ENCODE peak calls at places on chromosomes 13 and 19, in ten cellular contexts. One of them, this sample, is unnamed.
A peak's percentile ranks its signal among the peaks of the same experiment; 100 is the strongest.

GRCh38 chr19:13537454-13537853 is 31.2 kb upstream of the CACNA1A start:
- DNase-seq in fibroblast of lung: no peak
- DNase-seq in brain microvascular endothelial cell: no peak
- DNase-seq in CD8-positive, alpha-beta memory T cell: no peak
- DNase-seq in pancreas: no peak
- DNase-seq in upper lobe of left lung: no peak
- DNase-seq in transverse colon: no peak
- DNase-seq in neuronal stem cell: no peak
- DNase-seq in adrenal gland: no peak
- DNase-seq in tibial artery: no peak
- DNase-seq in this sample: no peak

GRCh38 chr13:46676378-46676725 is 120.6 kb downstream of the ESD start:
- DNase-seq in fibroblast of lung: no peak
- DNase-seq in brain microvascular endothelial cell: no peak
- DNase-seq in CD8-positive, alpha-beta memory T cell: no peak
- DNase-seq in pancreas: no peak
- DNase-seq in upper lobe of left lung: no peak
- DNase-seq in transverse colon: no peak
- DNase-seq in neuronal stem cell: no peak
- DNase-seq in adrenal gland: no peak
- DNase-seq in tibial artery: no peak
- DNase-seq in this sample: no peak

GRCh38 chr13:52411629-52412028 is 5.7 kb upstream of the THSD1 start:
- DNase-seq in fibroblast of lung: peak; percentile 92
- DNase-seq in brain microvascular endothelial cell: peak; percentile 36
- DNase-seq in CD8-positive, alpha-beta memory T cell: no peak
- DNase-seq in pancreas: no peak
- DNase-seq in upper lobe of left lung: no peak
- DNase-seq in transverse colon: no peak
- DNase-seq in neuronal stem cell: no peak
- DNase-seq in adrenal gland: no peak
- DNase-seq in tibial artery: no peak
- DNase-seq in this sample: no peak

GRCh38 chr13:89457977-89458376 is 1786.8 kb downstream of the SLITRK5 start:
- DNase-seq in fibroblast of lung: peak; percentile 55
- DNase-seq in brain microvascular endothelial cell: peak; percentile 23
- DNase-seq in CD8-positive, alpha-beta memory T cell: no peak
- DNase-seq in pancreas: no peak
- DNase-seq in upper lobe of left lung: no peak
- DNase-seq in transverse colon: no peak
- DNase-seq in neuronal stem cell: no peak
- DNase-seq in adrenal gland: no peak
- DNase-seq in tibial artery: no peak
- DNase-seq in this sample: no peak

GRCh38 chr19:38792250-38793111 is 3.5 kb downstream of the LGALS7B start:
- DNase-seq in fibroblast of lung: peak; percentile 14
- DNase-seq in brain microvascular endothelial cell: no peak
- DNase-seq in CD8-positive, alpha-beta memory T cell: no peak
- DNase-seq in pancreas: no peak
- DNase-seq in upper lobe of left lung: peak; percentile 90
- DNase-seq in transverse colon: peak; percentile 64
- DNase-seq in neuronal stem cell: no peak
- DNase-seq in adrenal gland: peak; percentile 37
- DNase-seq in tibial artery: no peak
- DNase-seq in this sample: no peak

GRCh38 chr13:102556806-102557205 is 40.0 kb upstream of the TPP2 start:
- DNase-seq in fibroblast of lung: peak; percentile 7
- DNase-seq in brain microvascular endothelial cell: no peak
- DNase-seq in CD8-positive, alpha-beta memory T cell: no peak
- DNase-seq in pancreas: no peak
- DNase-seq in upper lobe of left lung: no peak
- DNase-seq in transverse colon: no peak
- DNase-seq in neuronal stem cell: no peak
- DNase-seq in adrenal gland: no peak
- DNase-seq in tibial artery: no peak
- DNase-seq in this sample: no peak

GRCh38 chr13:51370116-51370515 is 30.6 kb downstream of the SERPINE3 start:
- DNase-seq in fibroblast of lung: peak; percentile 68
- DNase-seq in brain microvascular endothelial cell: peak; percentile 3
- DNase-seq in CD8-positive, alpha-beta memory T cell: no peak
- DNase-seq in pancreas: no peak
- DNase-seq in upper lobe of left lung: no peak
- DNase-seq in transverse colon: no peak
- DNase-seq in neuronal stem cell: no peak
- DNase-seq in adrenal gland: no peak
- DNase-seq in tibial artery: no peak
- DNase-seq in this sample: no peak

GRCh38 chr13:113209880-113210421 is 538 bp downstream of the CUL4A start:
- DNase-seq in fibroblast of lung: peak; percentile 60
- DNase-seq in brain microvascular endothelial cell: peak; percentile 20
- DNase-seq in CD8-positive, alpha-beta memory T cell: peak; percentile 67
- DNase-seq in pancreas: peak; percentile 89
- DNase-seq in upper lobe of left lung: peak; percentile 93
- DNase-seq in transverse colon: peak; percentile 76
- DNase-seq in neuronal stem cell: peak; percentile 47
- DNase-seq in adrenal gland: peak; percentile 70
- DNase-seq in tibial artery: peak; percentile 72
- DNase-seq in this sample: peak; percentile 42

GRCh38 chr13:37870895-37871550 is 1.5 kb upstream of the TRPC4 start:
- DNase-seq in fibroblast of lung: peak; percentile 82
- DNase-seq in brain microvascular endothelial cell: peak; percentile 61
- DNase-seq in CD8-positive, alpha-beta memory T cell: no peak
- DNase-seq in pancreas: no peak
- DNase-seq in upper lobe of left lung: no peak
- DNase-seq in transverse colon: no peak
- DNase-seq in neuronal stem cell: no peak
- DNase-seq in adrenal gland: no peak
- DNase-seq in tibial artery: no peak
- DNase-seq in this sample: no peak

GRCh38 chr13:74761794-74762193 is 627.6 kb upstream of the KLF12 start:
- DNase-seq in fibroblast of lung: no peak
- DNase-seq in brain microvascular endothelial cell: peak; percentile 13
- DNase-seq in CD8-positive, alpha-beta memory T cell: no peak
- DNase-seq in pancreas: no peak
- DNase-seq in upper lobe of left lung: no peak
- DNase-seq in transverse colon: no peak
- DNase-seq in neuronal stem cell: no peak
- DNase-seq in adrenal gland: no peak
- DNase-seq in tibial artery: no peak
- DNase-seq in this sample: no peak

DNA sequence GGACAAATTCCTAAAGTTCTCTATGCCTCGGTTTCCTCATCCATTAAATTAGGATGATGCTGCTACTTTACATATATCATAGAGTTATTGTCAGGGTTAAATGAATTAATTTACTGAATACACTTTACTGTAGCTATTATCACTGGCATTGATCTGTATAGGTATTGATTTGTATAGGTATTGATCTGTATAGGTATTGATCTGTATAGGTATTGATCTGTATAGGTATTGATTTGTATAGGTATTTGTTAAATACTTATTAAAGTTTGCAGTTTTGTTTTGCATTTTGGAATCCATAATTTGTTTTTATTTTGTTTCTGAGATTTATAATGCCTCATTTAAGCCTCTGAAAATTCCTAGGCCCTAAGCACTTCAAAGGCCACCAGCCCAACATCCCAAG is 2.4 kb upstream of the PPP2R1A start:
- DNase-seq in fibroblast of lung: no peak
- DNase-seq in brain microvascular endothelial cell: no peak
- DNase-seq in CD8-positive, alpha-beta memory T cell: no peak
- DNase-seq in pancreas: no peak
- DNase-seq in upper lobe of left lung: no peak
- DNase-seq in transverse colon: no peak
- DNase-seq in neuronal stem cell: no peak
- DNase-seq in adrenal gland: no peak
- DNase-seq in tibial artery: no peak
- DNase-seq in this sample: no peak
- H3K27ac ChIP-seq in fibroblast of lung: no peak overlapping the region
- H3K27ac ChIP-seq in brain microvascular endothelial cell: no peak overlapping the region
- H3K27ac ChIP-seq in CD8-positive, alpha-beta memory T cell: no peak overlapping the region
- H3K27ac ChIP-seq in pancreas: no peak overlapping the region
- H3K27ac ChIP-seq in upper lobe of left lung: no peak overlapping the region
- H3K27ac ChIP-seq in transverse colon: no peak overlapping the region
- H3K27ac ChIP-seq in neuronal stem cell: no peak overlapping the region
- H3K27ac ChIP-seq in adrenal gland: no peak overlapping the region
- H3K27ac ChIP-seq in tibial artery: no peak overlapping the region
- H3K27ac ChIP-seq in this sample: no peak overlapping the region

GRCh38 chr13:97255515-97255999 is 33.4 kb downstream of the MBNL2 start:
- DNase-seq in fibroblast of lung: peak; percentile 65
- DNase-seq in brain microvascular endothelial cell: no peak
- DNase-seq in CD8-positive, alpha-beta memory T cell: no peak
- DNase-seq in pancreas: no peak
- DNase-seq in upper lobe of left lung: no peak
- DNase-seq in transverse colon: no peak
- DNase-seq in neuronal stem cell: no peak
- DNase-seq in adrenal gland: no peak
- DNase-seq in tibial artery: no peak
- DNase-seq in this sample: no peak
- H3K27ac ChIP-seq in fibroblast of lung: peak overlapping the region; percentile 96
- H3K27ac ChIP-seq in brain microvascular endothelial cell: peak overlapping the region; percentile 98
- H3K27ac ChIP-seq in CD8-positive, alpha-beta memory T cell: no peak overlapping the region
- H3K27ac ChIP-seq in pancreas: no peak overlapping the region
- H3K27ac ChIP-seq in upper lobe of left lung: peak overlapping the region; percentile 43
- H3K27ac ChIP-seq in transverse colon: peak overlapping the region; percentile 63
- H3K27ac ChIP-seq in neuronal stem cell: no peak overlapping the region
- H3K27ac ChIP-seq in adrenal gland: peak overlapping the region; percentile 87
- H3K27ac ChIP-seq in tibial artery: peak overlapping the region; percentile 68
- H3K27ac ChIP-seq in this sample: no peak overlapping the region

DNA sequence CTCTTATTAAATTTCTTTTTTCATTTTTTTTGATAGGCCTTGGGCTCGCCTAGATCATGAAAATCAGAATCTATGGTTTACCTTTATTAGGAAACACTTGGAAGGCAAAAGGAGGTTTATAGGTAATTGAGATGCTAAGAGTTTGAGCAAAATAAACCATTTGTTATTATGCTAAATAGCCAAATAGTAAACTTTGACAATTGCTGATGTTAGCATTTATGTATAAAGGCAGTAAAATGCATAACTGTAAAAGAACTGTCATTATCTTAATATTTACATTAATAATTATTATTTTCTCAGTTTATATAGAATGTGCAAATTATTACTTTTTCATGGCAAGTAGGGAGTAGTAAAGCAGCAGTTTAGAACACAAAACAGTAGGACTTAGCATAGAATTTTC is 1737.9 kb upstream of the PRR20A start:
- DNase-seq in fibroblast of lung: no peak
- DNase-seq in brain microvascular endothelial cell: no peak
- DNase-seq in CD8-positive, alpha-beta memory T cell: no peak
- DNase-seq in pancreas: no peak
- DNase-seq in upper lobe of left lung: no peak
- DNase-seq in transverse colon: no peak
- DNase-seq in neuronal stem cell: no peak
- DNase-seq in adrenal gland: no peak
- DNase-seq in tibial artery: no peak
- DNase-seq in this sample: no peak
- H3K27ac ChIP-seq in fibroblast of lung: no peak overlapping the region
- H3K27ac ChIP-seq in brain microvascular endothelial cell: no peak overlapping the region
- H3K27ac ChIP-seq in CD8-positive, alpha-beta memory T cell: no peak overlapping the region
- H3K27ac ChIP-seq in pancreas: no peak overlapping the region
- H3K27ac ChIP-seq in upper lobe of left lung: no peak overlapping the region
- H3K27ac ChIP-seq in transverse colon: no peak overlapping the region
- H3K27ac ChIP-seq in neuronal stem cell: no peak overlapping the region
- H3K27ac ChIP-seq in adrenal gland: no peak overlapping the region
- H3K27ac ChIP-seq in tibial artery: no peak overlapping the region
- H3K27ac ChIP-seq in this sample: no peak overlapping the region

GRCh38 chr19:54469496-54469934 is 3.6 kb downstream of the CDC42EP5 start:
- DNase-seq in fibroblast of lung: no peak
- DNase-seq in brain microvascular endothelial cell: no peak
- DNase-seq in CD8-positive, alpha-beta memory T cell: no peak
- DNase-seq in pancreas: peak; percentile 84
- DNase-seq in upper lobe of left lung: no peak
- DNase-seq in transverse colon: peak; percentile 76
- DNase-seq in neuronal stem cell: no peak
- DNase-seq in adrenal gland: peak; percentile 68
- DNase-seq in tibial artery: no peak
- DNase-seq in this sample: no peak
- H3K27ac ChIP-seq in fibroblast of lung: no peak overlapping the region
- H3K27ac ChIP-seq in brain microvascular endothelial cell: no peak overlapping the region
- H3K27ac ChIP-seq in CD8-positive, alpha-beta memory T cell: no peak overlapping the region
- H3K27ac ChIP-seq in pancreas: no peak overlapping the region
- H3K27ac ChIP-seq in upper lobe of left lung: peak overlapping the region; percentile 79
- H3K27ac ChIP-seq in transverse colon: peak overlapping the region; percentile 96
- H3K27ac ChIP-seq in neuronal stem cell: no peak overlapping the region
- H3K27ac ChIP-seq in adrenal gland: no peak overlapping the region
- H3K27ac ChIP-seq in tibial artery: no peak overlapping the region
- H3K27ac ChIP-seq in this sample: no peak overlapping the region

GRCh38 chr13:48400820-48401219 is 12.1 kb downstream of the LPAR6 start:
- DNase-seq in fibroblast of lung: peak; percentile 69
- DNase-seq in brain microvascular endothelial cell: peak; percentile 14
- DNase-seq in CD8-positive, alpha-beta memory T cell: no peak
- DNase-seq in pancreas: no peak
- DNase-seq in upper lobe of left lung: no peak
- DNase-seq in transverse colon: no peak
- DNase-seq in neuronal stem cell: no peak
- DNase-seq in adrenal gland: no peak
- DNase-seq in tibial artery: no peak
- DNase-seq in this sample: no peak
- H3K27ac ChIP-seq in fibroblast of lung: peak overlapping the region; percentile 4
- H3K27ac ChIP-seq in brain microvascular endothelial cell: peak overlapping the region; percentile 40
- H3K27ac ChIP-seq in CD8-positive, alpha-beta memory T cell: no peak overlapping the region
- H3K27ac ChIP-seq in pancreas: no peak overlapping the region
- H3K27ac ChIP-seq in upper lobe of left lung: peak overlapping the region; percentile 27
- H3K27ac ChIP-seq in transverse colon: peak overlapping the region; percentile 34
- H3K27ac ChIP-seq in neuronal stem cell: no peak overlapping the region
- H3K27ac ChIP-seq in adrenal gland: peak overlapping the region; percentile 43
- H3K27ac ChIP-seq in tibial artery: peak overlapping the region; percentile 61
- H3K27ac ChIP-seq in this sample: no peak overlapping the region

GRCh38 chr13:99677388-99677951 is 176.2 kb downstream of the TM9SF2 start:
- DNase-seq in fibroblast of lung: peak; percentile 28
- DNase-seq in brain microvascular endothelial cell: no peak
- DNase-seq in CD8-positive, alpha-beta memory T cell: no peak
- DNase-seq in pancreas: no peak
- DNase-seq in upper lobe of left lung: no peak
- DNase-seq in transverse colon: no peak
- DNase-seq in neuronal stem cell: no peak
- DNase-seq in adrenal gland: no peak
- DNase-seq in tibial artery: no peak
- DNase-seq in this sample: no peak
- H3K27ac ChIP-seq in fibroblast of lung: no peak overlapping the region
- H3K27ac ChIP-seq in brain microvascular endothelial cell: no peak overlapping the region
- H3K27ac ChIP-seq in CD8-positive, alpha-beta memory T cell: no peak overlapping the region
- H3K27ac ChIP-seq in pancreas: no peak overlapping the region
- H3K27ac ChIP-seq in upper lobe of left lung: no peak overlapping the region
- H3K27ac ChIP-seq in transverse colon: no peak overlapping the region
- H3K27ac ChIP-seq in neuronal stem cell: no peak overlapping the region
- H3K27ac ChIP-seq in adrenal gland: no peak overlapping the region
- H3K27ac ChIP-seq in tibial artery: no peak overlapping the region
- H3K27ac ChIP-seq in this sample: no peak overlapping the region